ENCODE peak calls at places on chromosomes 3 and 15, in four cellular contexts. L, T, C and H are unnamed samples.

GRCh38 chr15:25176991-25177954 is 222.5 kb downstream of the SNRPN start:
- DNase-seq in T (no peak), L (no peak), C (no peak), H (peak; percentile 3)

GRCh38 chr15:42048080-42048820 is 27.4 kb upstream of the PLA2G4E start:
- DNase-seq in C (no peak), T (no peak), L (no peak), H (no peak)

GRCh38 chr3:99761415-99761981 is 56.2 kb upstream of the CMSS1 start:
- DNase-seq in L (no peak), T (no peak), C (peak; percentile 24), H (no peak)

GRCh38 chr15:30670056-30670455 is 44.1 kb downstream of the ARHGAP11B start:
- DNase-seq in T (peak; percentile 5), C (peak; percentile 7), L (no peak), H (no peak)

GRCh38 chr3:161217496-161217895 is 3.6 kb upstream of the NMD3 start:
- DNase-seq in T (peak; percentile 7), C (peak; percentile 19), L (no peak), H (no peak)

GRCh38 chr15:66178531-66178910 is 75.0 kb downstream of the MEGF11 start:
- DNase-seq in C (peak; percentile 24), T (no peak), L (no peak), H (no peak)

GRCh38 chr3:55202320-55202719 is 274.5 kb upstream of the LRTM1 start:
- DNase-seq in C (no peak), T (peak; percentile 65), L (no peak), H (no peak)

GRCh38 chr3:58287354-58287753 is 18.7 kb upstream of the RPP14 start:
- DNase-seq in C (no peak), T (no peak), L (no peak), H (no peak)

DNA sequence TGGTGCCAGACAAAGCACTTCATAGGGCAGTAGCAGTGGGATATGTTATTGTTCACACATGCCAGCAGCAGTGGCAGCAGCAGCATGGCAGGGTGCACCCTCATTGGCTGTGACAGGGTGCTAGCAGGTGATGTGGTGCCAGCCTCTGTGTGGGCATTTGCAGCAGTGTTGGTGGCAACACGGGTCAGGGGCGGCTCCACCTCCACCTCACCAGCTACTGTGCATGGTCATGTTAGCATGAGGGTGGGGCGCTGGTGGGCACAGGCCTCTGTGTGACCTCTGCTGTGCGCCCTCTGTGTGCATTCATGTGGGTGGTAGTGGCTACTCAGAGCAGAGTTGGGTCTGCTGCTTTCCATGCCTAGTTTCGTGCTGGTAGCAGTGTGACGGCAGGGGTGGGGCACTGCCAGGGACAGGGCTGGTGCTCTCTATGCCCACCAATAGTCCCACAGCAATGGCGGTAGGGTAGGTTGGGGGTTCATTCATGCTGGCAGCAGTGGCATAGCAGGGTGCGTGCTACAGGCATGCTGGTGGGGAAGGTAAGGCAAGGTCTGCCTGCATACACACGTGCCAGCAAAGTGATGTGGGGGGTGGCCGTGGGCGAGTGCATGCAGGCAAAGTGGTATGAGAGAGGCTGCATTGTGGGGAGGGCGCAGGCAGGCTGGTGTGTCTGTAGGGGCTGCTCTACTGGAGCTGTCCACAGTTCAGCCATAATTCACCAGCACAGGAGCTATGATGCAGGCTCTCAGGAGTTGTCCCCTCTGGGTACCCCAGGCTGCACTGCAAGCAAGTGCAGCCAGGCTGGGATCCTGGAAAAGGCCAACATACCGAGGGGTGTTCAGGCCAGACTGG is 402.7 kb downstream of the GRM7 start:
- DNase-seq in C (no peak), L (no peak), T (no peak), H (no peak)
- H3K4me1 ChIP-seq in C (no peaks in the 10 kb centered on the region), L (no peaks in the 10 kb centered on the region), T (no peaks in the 10 kb centered on the region), H (no peaks in the 10 kb centered on the region)

GRCh38 chr15:68373028-68373427 is 58.9 kb downstream of the ITGA11 start:
- DNase-seq in L (no peak), C (no peak), T (no peak), H (peak; percentile 2)

GRCh38 chr15:68376447-68377060 is 55.4 kb downstream of the ITGA11 start:
- DNase-seq in T (no peak), L (no peak), C (no peak), H (no peak)

GRCh38 chr15:68374346-68374745 is 57.6 kb downstream of the ITGA11 start:
- DNase-seq in C (no peak), L (no peak), T (no peak), H (peak; percentile 7)

GRCh38 chr15:68375716-68376220 is 56.2 kb downstream of the ITGA11 start:
- DNase-seq in L (no peak), C (no peak), T (no peak), H (no peak)

GRCh38 chr15:68375191-68375631 is 56.8 kb downstream of the ITGA11 start:
- DNase-seq in C (no peak), T (no peak), L (no peak), H (peak; percentile 29)
- H3K36me3 ChIP-seq in C (no peaks in the 10 kb centered on the region), T (no peaks in the 10 kb centered on the region), L (no peaks in the 10 kb centered on the region), H (no peaks in the 10 kb centered on the region)

GRCh38 chr3:61562042-61562809 is 855 bp downstream of the PTPRG start:
- DNase-seq in C (no peak), T (peak; percentile 32), L (no peak), H (peak; percentile 38)
- H3K27me3 ChIP-seq in C (no peaks in the 10 kb centered on the region), T (no peaks in the 10 kb centered on the region), L (peaks cover 3% of the 10 kb centered on the region), H (no peaks in the 10 kb centered on the region)

DNA sequence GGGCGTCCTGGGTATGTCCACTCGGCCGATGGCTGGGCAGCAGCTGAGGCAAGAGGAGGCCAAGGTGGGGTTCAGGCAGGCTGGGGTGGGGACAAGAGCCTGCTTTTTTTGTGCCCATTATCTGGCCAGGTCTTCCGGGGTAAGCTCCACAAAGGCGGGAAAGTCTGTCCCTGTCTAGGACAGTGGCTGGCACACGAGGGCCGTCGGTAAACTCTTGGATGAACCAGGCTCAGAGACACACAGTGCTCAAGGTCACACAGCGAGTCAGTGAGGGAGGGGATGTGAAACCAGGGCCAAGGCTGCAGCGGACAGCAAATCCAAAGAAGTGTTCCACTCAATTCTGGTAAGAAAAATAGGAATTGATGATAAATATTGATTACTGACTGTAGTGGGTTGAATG is 2.9 kb downstream of the DNAJB8 start:
- DNase-seq in C (no peak), T (no peak), L (no peak), H (no peak)
- H3K4me1 ChIP-seq in C (peaks cover 2% of the 10 kb centered on the region), T (no peaks in the 10 kb centered on the region), L (no peaks in the 10 kb centered on the region), H (no peaks in the 10 kb centered on the region)

GRCh38 chr3:11567516-11568467 is 75.9 kb downstream of the VGLL4 start:
- DNase-seq in T (peak; percentile 77), L (no peak), C (no peak), H (no peak)

GRCh38 chr3:11570251-11570650 is 73.5 kb downstream of the VGLL4 start:
- DNase-seq in T (no peak), L (no peak), C (no peak), H (no peak)

GRCh38 chr3:11569156-11569741 is 74.5 kb downstream of the VGLL4 start:
- DNase-seq in C (no peak), L (no peak), T (no peak), H (no peak)

GRCh38 chr3:11566916-11567315 is 76.8 kb downstream of the VGLL4 start:
- DNase-seq in C (peak; percentile 74), T (no peak), L (no peak), H (no peak)

GRCh38 chr3:11568503-11569155 is 75.1 kb downstream of the VGLL4 start:
- DNase-seq in L (no peak), C (no peak), T (peak; percentile 92), H (no peak)
- H3K36me3 ChIP-seq in L (no peaks in the 10 kb centered on the region), C (no peaks in the 10 kb centered on the region), T (peaks cover 11% of the 10 kb centered on the region), H (no peaks in the 10 kb centered on the region)

GRCh38 chr3:107897471-107898180 is 193.2 kb downstream of the CD47 start:
- DNase-seq in L (no peak), T (no peak), C (no peak), H (no peak)
- H3K27me3 ChIP-seq in L (peaks cover 57% of the 10 kb centered on the region), T (no peaks in the 10 kb centered on the region), C (no peaks in the 10 kb centered on the region), H (peaks cover 39% of the 10 kb centered on the region)